ENCODE peak calls at places on chromosomes 16 and 17, in four cellular contexts. F is SK-N-SH, K is HCT116, T is H1. P is an unnamed sample.

GRCh38 chr16:77499373-77500285 is 64.8 kb upstream of the ADAMTS18 start:
- DNase-seq in K (no peak), T (no peak), F (no peak), P (no peak)

GRCh38 chr17:32696426-32696825 is 180.5 kb downstream of the MYO1D start:
- DNase-seq in T (no peak), K (no peak), F (no peak), P (no peak)

GRCh38 chr16:57471209-57471608 is 8.7 kb downstream of the POLR2C start:
- DNase-seq in K (no peak), F (no peak), T (no peak), P (no peak)

GRCh38 chr17:19333736-19334290 is 28.7 kb downstream of the B9D1 start:
- DNase-seq in F (no peak), T (no peak), K (no peak), P (no peak)

GRCh38 chr17:63399316-63399715 is 46.8 kb downstream of the CYB561 start:
- DNase-seq in K (no peak), T (no peak), F (peak; percentile 50), P (peak; percentile 70)

GRCh38 chr16:30760577-30761426 is 1.1 kb downstream of the CFAP119 start:
- DNase-seq in F (no peak), K (no peak), T (no peak), P (no peak)

GRCh38 chr17:68785565-68786486 is 169.4 kb downstream of the ABCA8 start:
- DNase-seq in K (no peak), T (no peak), F (no peak), P (no peak)

GRCh38 chr17:77863814-77864161 is 94.7 kb upstream of the TNRC6C start:
- DNase-seq in K (no peak), T (no peak), F (peak; percentile 71), P (no peak)

GRCh38 chr17:9339958-9340357 is 235.7 kb downstream of the STX8 start:
- DNase-seq in K (no peak), F (no peak), T (no peak), P (no peak)

GRCh38 chr17:20073056-20073979 is 64.2 kb downstream of the SPECC1 start:
- DNase-seq in K (no peak), T (no peak), F (no peak), P (peak; percentile 10)

GRCh38 chr17:13671771-13672170 is 70.0 kb upstream of the HS3ST3A1 start:
- DNase-seq in T (no peak), F (no peak), K (no peak), P (no peak)

GRCh38 chr17:78114831-78115723 is 13.5 kb downstream of the TMC6 start:
- DNase-seq in F (peak; percentile 49), T (no peak), K (no peak), P (no peak)

GRCh38 chr16:27242868-27243590 is 25.5 kb downstream of the NSMCE1 start:
- DNase-seq in T (no peak), K (no peak), F (no peak), P (peak; percentile 98)

GRCh38 chr16:84443166-84443802 is 61.2 kb downstream of the MEAK7 start:
- DNase-seq in T (no peak), F (no peak), K (no peak), P (no peak)

GRCh38 chr16:71895679-71896385 is 501 bp downstream of the IST1 start:
- DNase-seq in K (no peak), T (no peak), F (no peak), P (peak; percentile 50)

GRCh38 chr16:53207810-53208752 is 153.3 kb downstream of the CHD9 start:
- DNase-seq in F (peak; percentile 77), T (peak; percentile 53), K (peak; percentile 19), P (peak; percentile 83)

GRCh38 chr16:73176577-73177013 is 128.7 kb upstream of the ZFHX3 start:
- DNase-seq in T (no peak), K (peak; percentile 48), F (no peak), P (peak; percentile 94)

GRCh38 chr17:38724337-38724988 is 5.7 kb upstream of the CISD3 start:
- DNase-seq in T (no peak), F (peak; percentile 94), K (no peak), P (no peak)

GRCh38 chr17:64406321-64407200 is 15.9 kb upstream of the PECAM1 start:
- DNase-seq in T (no peak), K (no peak), F (no peak), P (no peak)

GRCh38 chr17:78174870-78175642 is 6.7 kb downstream of the SYNGR2 start:
- DNase-seq in F (no peak), K (no peak), T (peak; percentile 68), P (no peak)

GRCh38 chr16:24035127-24035842 is 199.5 kb downstream of the PRKCB start:
- DNase-seq in K (no peak), T (no peak), F (no peak), P (no peak)

GRCh38 chr17:69485901-69486643 is 71.6 kb downstream of the MAP2K6 start:
- DNase-seq in K (no peak), F (no peak), T (no peak), P (peak; percentile 59)

GRCh38 chr17:34720760-34721159 is 141.4 kb downstream of the TMEM132E start:
- DNase-seq in T (no peak), K (peak; percentile 44), F (no peak), P (no peak)

GRCh38 chr17:67525239-67526135 is 148.4 kb downstream of the PITPNC1 start:
- DNase-seq in F (no peak), T (no peak), K (no peak), P (no peak)

GRCh38 chr16:85513180-85513579 is 99.9 kb upstream of the GSE1 start:
- DNase-seq in T (no peak), K (no peak), F (no peak), P (no peak)

GRCh38 chr16:85515319-85515745 is 97.8 kb upstream of the GSE1 start:
- DNase-seq in F (peak; percentile 82), T (no peak), K (no peak), P (no peak)

GRCh38 chr16:85513649-85514048 is 99.5 kb upstream of the GSE1 start:
- DNase-seq in T (no peak), F (no peak), K (no peak), P (no peak)

GRCh38 chr16:85514601-85515318 is 98.4 kb upstream of the GSE1 start:
- DNase-seq in K (peak; percentile 81), T (no peak), F (peak; percentile 84), P (peak; percentile 92)

GRCh38 chr16:85514295-85514600 is 98.9 kb upstream of the GSE1 start:
- DNase-seq in T (no peak), F (no peak), K (no peak), P (peak; percentile 68)
- TF ChIP-seq RAD21 in T (no peak), F (no peak), K (no peak), P (peak; percentile 23)

GRCh38 chr16:11004957-11005610 is 60.7 kb downstream of the CLEC16A start:
- DNase-seq in F (no peak), T (no peak), K (no peak), P (peak; percentile 81)

GRCh38 chr16:11004351-11004750 is 60.0 kb downstream of the CLEC16A start:
- DNase-seq in F (no peak), K (no peak), T (no peak), P (peak; percentile 51)

GRCh38 chr16:11005611-11005975 is 61.2 kb downstream of the CLEC16A start:
- DNase-seq in F (no peak), T (no peak), K (no peak), P (peak; percentile 75)

GRCh38 chr16:11007714-11008240 is 63.4 kb downstream of the CLEC16A start:
- DNase-seq in T (no peak), K (no peak), F (no peak), P (no peak)

DNA sequence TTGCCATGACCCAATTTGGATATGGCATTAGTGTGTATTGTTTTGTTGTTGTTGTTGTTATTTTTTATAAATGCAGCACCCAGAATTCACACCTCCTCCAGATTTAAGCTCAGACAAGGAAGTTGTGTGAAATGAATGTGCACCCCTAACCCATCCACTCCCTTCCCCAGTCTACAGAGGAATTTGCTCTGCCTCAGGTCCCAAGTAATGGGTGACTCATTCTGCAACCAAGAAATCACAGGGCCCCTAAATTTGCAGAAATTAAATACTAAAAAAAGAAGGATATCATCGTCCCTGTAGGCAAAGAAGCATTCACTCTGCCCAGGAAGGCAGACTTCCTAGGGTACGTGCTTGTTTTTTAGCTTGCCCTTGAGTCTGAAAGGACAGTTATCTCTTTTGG is 62.3 kb downstream of the CLEC16A start:
- DNase-seq in T (no peak), K (no peak), F (no peak), P (no peak)
- H3K27me3 ChIP-seq in T (no peaks in the 10 kb centered on the region), K (no peaks in the 10 kb centered on the region), F (no peaks in the 10 kb centered on the region), P (no peaks in the 10 kb centered on the region)

DNA sequence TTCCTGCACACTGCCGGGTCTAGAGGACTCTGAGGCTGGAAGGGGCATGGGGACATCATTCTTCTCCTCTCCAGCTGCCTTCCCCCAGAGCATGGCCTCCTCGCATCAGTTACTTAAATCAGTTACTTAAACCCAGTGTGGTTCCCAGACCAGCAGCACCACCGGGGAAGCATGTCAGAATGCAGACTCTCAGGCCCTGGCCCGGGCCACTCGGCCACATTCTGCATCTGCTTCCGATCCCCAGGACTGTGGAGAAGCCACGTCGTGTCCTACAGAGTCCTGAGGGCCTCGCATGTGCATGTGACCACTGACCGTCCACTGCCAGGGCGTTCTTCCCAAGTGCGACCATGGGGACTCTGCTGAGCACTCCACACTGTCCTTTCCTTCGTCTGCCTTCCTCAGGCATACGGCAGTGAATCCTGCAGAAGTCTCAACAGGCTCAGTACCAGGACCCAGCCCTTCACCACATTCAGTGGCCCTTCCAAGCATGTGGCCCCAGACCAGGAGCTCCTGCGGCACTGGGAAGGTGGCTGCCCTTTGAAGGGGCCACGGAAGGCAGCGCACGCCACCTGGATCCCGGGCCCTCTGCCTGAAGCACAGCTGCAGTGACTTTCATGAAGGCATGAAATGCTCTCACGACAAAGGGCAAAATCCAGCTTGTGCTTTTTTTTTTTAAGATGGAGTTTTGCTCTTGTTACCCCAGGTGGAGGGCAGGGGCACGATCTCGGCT is 46.9 kb upstream of the RASD1 start:
- DNase-seq in K (no peak), T (no peak), F (no peak), P (no peak)
- TF ChIP-seq RAD21 in K (no peak), T (no peak), F (no peak), P (no peak)

GRCh38 chr17:49887744-49888360 is 40.0 kb upstream of the TAC4 start:
- DNase-seq in K (no peak), T (no peak), F (no peak), P (no peak)

GRCh38 chr17:49889500-49889899 is 41.6 kb upstream of the TAC4 start:
- DNase-seq in K (no peak), F (no peak), T (no peak), P (no peak)

GRCh38 chr17:49890852-49891251 is 43.0 kb upstream of the TAC4 start:
- DNase-seq in F (no peak), T (no peak), K (no peak), P (no peak)

GRCh38 chr17:49891694-49892389 is 44.0 kb upstream of the TAC4 start:
- DNase-seq in T (no peak), F (no peak), K (no peak), P (no peak)

GRCh38 chr17:49890077-49890821 is 42.4 kb upstream of the TAC4 start:
- DNase-seq in T (peak; percentile 71), F (no peak), K (no peak), P (no peak)
- H3K27me3 ChIP-seq in T (peaks cover 22% of the 10 kb centered on the region), F (peaks cover 85% of the 10 kb centered on the region), K (no peaks in the 10 kb centered on the region), P (peaks cover 89% of the 10 kb centered on the region)

GRCh38 chr17:72296456-72296855 is 175.6 kb downstream of the SOX9 start:
- DNase-seq in F (no peak), T (no peak), K (no peak), P (peak; percentile 58)
- TF ChIP-seq RAD21 in F (no peak), T (no peak), K (no peak), P (no peak)